ENCODE peak calls at places on chromosomes 4 and X, in eight cellular contexts. A is upper lobe of left lung, P is suprapubic skin, K is H1, Z is GM12878, Y is stomach, O is HepG2, Q is transverse colon. D is an unnamed sample.

GRCh38 chr4:79016878-79017277 is 77.6 kb upstream of the PAQR3 start:
- DNase-seq in A (no peak), P (no peak), K (no peak), Z (no peak), Y (no peak), O (no peak), Q (no peak), D (no peak)

GRCh38 chr4:178937130-178937529 is 1494.9 kb upstream of the AGA start:
- DNase-seq in A (no peak), P (no peak), K (no peak), Z (no peak), Y (no peak), O (no peak), Q (no peak), D (no peak)

GRCh38 chr4:5365071-5366008 is 314.1 kb downstream of the STK32B start:
- DNase-seq in A (no peak), P (peak), K (peak), Z (peak), Y (peak), O (peak), Q (peak), D (no peak)

GRCh38 chr4:106329027-106329618 is 12.8 kb downstream of the AIMP1 start:
- DNase-seq in A (no peak), P (no peak), K (no peak), Z (no peak), Y (no peak), O (peak), Q (no peak), D (no peak)

GRCh38 chrX:116499780-116500179 is 37.0 kb upstream of the CT83 start:
- DNase-seq in A (peak), P (no peak), K (no peak), Z (no peak), Y (no peak), O (no peak), Q (no peak), D (no peak)

GRCh38 chrX:104852241-104852640 is 286.2 kb downstream of the IL1RAPL2 start:
- DNase-seq in A (no peak), P (no peak), K (no peak), Z (no peak), Y (no peak), O (no peak), Q (no peak), D (no peak)

GRCh38 chr4:122007016-122007415 is 55.2 kb upstream of the TRPC3 start:
- DNase-seq in A (no peak), P (no peak), K (no peak), Z (no peak), Y (no peak), O (no peak), Q (no peak), D (no peak)

GRCh38 chrX:9530848-9531274 is 66.0 kb downstream of the TBL1X start:
- DNase-seq in A (peak), P (no peak), K (peak), Z (no peak), Y (peak), O (peak), Q (peak), D (peak)

GRCh38 chr4:102036016-102036415 is 245.5 kb downstream of the BANK1 start:
- DNase-seq in A (no peak), P (no peak), K (no peak), Z (no peak), Y (no peak), O (no peak), Q (no peak), D (no peak)

GRCh38 chrX:20265221-20265725 is 1.4 kb downstream of the RPS6KA3 start:
- DNase-seq in A (peak), P (peak), K (no peak), Z (no peak), Y (peak), O (peak), Q (peak), D (peak)

GRCh38 chrX:41828821-41829220 is 94.5 kb downstream of the CASK start:
- DNase-seq in A (no peak), P (no peak), K (no peak), Z (no peak), Y (no peak), O (no peak), Q (no peak), D (no peak)

GRCh38 chr4:48228887-48229462 is 40.7 kb downstream of the TEC start:
- DNase-seq in A (no peak), P (no peak), K (no peak), Z (no peak), Y (no peak), O (no peak), Q (no peak), D (no peak)

GRCh38 chr4:23815351-23815750 is 74.5 kb downstream of the PPARGC1A start:
- DNase-seq in A (no peak), P (no peak), K (no peak), Z (no peak), Y (no peak), O (no peak), Q (no peak), D (no peak)

GRCh38 chrX:106912864-106913263 is 7.3 kb upstream of the CLDN2 start:
- DNase-seq in A (no peak), P (no peak), K (no peak), Z (no peak), Y (no peak), O (no peak), Q (no peak), D (no peak)

GRCh38 chr4:82431026-82431745 is 796 bp downstream of the ENOPH1 start:
- DNase-seq in A (peak), P (peak), K (no peak), Z (no peak), Y (peak), O (no peak), Q (peak), D (no peak)

GRCh38 chrX:96182366-96182765 is 502.3 kb upstream of the DIAPH2 start:
- DNase-seq in A (no peak), P (no peak), K (no peak), Z (no peak), Y (no peak), O (peak), Q (peak), D (no peak)

GRCh38 chrX:71291381-71291780 is 7.9 kb downstream of the NONO start:
- DNase-seq in A (no peak), P (no peak), K (no peak), Z (no peak), Y (no peak), O (no peak), Q (no peak), D (no peak)

GRCh38 chr4:183468210-183469095 is 24.0 kb downstream of the CDKN2AIP start:
- DNase-seq in A (no peak), P (no peak), K (no peak), Z (no peak), Y (no peak), O (peak), Q (no peak), D (no peak)

GRCh38 chr4:85265234-85265633 is 209.7 kb upstream of the ARHGAP24 start:
- DNase-seq in A (no peak), P (no peak), K (no peak), Z (no peak), Y (no peak), O (no peak), Q (no peak), D (no peak)

GRCh38 chr4:14023036-14023435 is 395.5 kb upstream of the BOD1L1 start:
- DNase-seq in A (no peak), P (no peak), K (no peak), Z (no peak), Y (no peak), O (no peak), Q (no peak), D (no peak)

GRCh38 chr4:44210750-44211149 is 237.9 kb downstream of the KCTD8 start:
- DNase-seq in A (no peak), P (no peak), K (no peak), Z (no peak), Y (no peak), O (no peak), Q (no peak), D (no peak)

GRCh38 chr4:88136249-88136648 is 22.2 kb downstream of the ABCG2 start:
- DNase-seq in A (no peak), P (no peak), K (no peak), Z (no peak), Y (no peak), O (no peak), Q (no peak), D (no peak)

GRCh38 chrX:129472116-129472515 is 51.2 kb downstream of the SMARCA1 start:
- DNase-seq in A (no peak), P (no peak), K (no peak), Z (no peak), Y (no peak), O (no peak), Q (no peak), D (no peak)

GRCh38 chrX:86579777-86580176 is 431.5 kb downstream of the DACH2 start:
- DNase-seq in A (no peak), P (no peak), K (no peak), Z (no peak), Y (no peak), O (no peak), Q (no peak), D (no peak)

GRCh38 chr4:117455088-117455487 is 369.7 kb upstream of the TRAM1L1 start:
- DNase-seq in A (no peak), P (no peak), K (no peak), Z (no peak), Y (no peak), O (no peak), Q (no peak), D (no peak)

GRCh38 chr4:125316391-125316780 is 1.6 kb downstream of the FAT4 start:
- DNase-seq in A (peak), P (peak), K (no peak), Z (no peak), Y (peak), O (no peak), Q (peak), D (no peak)

GRCh38 chr4:125313497-125313896 is 1.3 kb upstream of the FAT4 start:
- DNase-seq in A (peak), P (no peak), K (no peak), Z (no peak), Y (no peak), O (peak), Q (no peak), D (peak)

GRCh38 chr4:125315571-125316390 is 1.0 kb downstream of the FAT4 start:
- DNase-seq in A (peak), P (peak), K (no peak), Z (no peak), Y (peak), O (peak), Q (peak), D (peak)

GRCh38 chr4:125313989-125314602 is 659 bp upstream of the FAT4 start:
- DNase-seq in A (no peak), P (no peak), K (no peak), Z (no peak), Y (no peak), O (peak), Q (no peak), D (no peak)

DNA sequence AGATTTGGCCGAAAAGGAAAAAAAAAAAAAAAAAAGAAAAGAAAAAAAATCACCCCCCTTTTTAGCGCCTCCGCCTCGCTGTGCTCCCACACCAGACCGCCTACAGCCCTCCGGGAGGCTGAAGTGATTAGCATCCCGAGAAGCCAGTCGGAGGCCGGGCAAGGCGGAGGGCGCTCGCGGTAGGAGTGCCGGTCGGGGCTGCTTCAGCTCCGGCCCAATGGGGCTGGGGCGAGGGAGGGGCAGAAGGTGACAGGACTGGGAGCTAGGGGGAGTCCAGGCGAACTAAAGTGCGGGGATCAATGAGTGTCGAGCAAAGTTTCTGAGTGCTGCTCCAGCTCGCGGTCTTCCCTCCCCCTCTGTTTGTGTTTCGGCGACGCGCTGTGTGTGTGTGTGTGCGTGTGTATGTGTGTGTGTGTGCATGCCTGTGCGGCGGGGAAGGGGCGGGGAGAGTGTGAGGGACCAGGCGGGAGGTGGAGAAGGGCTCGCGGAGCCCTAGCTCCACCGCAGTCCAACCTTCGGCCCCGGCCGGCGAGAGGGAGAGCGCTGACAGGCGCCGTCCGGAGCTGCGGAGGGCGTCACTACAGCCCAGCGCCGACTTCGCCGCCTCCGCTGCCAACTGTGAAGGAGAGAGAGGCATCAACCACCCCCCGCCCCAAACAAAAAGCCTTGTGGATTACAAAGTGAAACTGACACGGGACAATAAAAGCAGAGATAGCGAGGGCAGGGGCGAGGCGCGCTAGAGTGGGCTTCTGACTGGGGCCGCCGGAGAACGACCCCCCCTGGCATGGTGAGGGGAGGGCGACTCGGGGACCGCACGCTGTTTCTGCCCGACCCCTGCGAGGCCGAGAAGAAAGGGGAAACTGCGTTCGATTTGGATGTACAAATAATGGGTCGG is at the start of gene FAT4:
- DNase-seq in A (peak), P (peak), K (peak), Z (no peak), Y (peak), O (peak), Q (peak), D (peak)
- TF ChIP-seq POLR2A in A (peak), P (peak), K (no peak), Z (no peak), Y (no peak), O (no peak), Q (peak), D (peak)

GRCh38 chr4:111296466-111296865 is 673.6 kb upstream of the PITX2 start:
- DNase-seq in A (no peak), P (no peak), K (no peak), Z (no peak), Y (no peak), O (no peak), Q (no peak), D (no peak)
- TF ChIP-seq EP300 in A (no peak), P (no peak), K (no peak), Z (no peak), Y (no peak), O (no peak), Q (no peak), D (no peak)

DNA sequence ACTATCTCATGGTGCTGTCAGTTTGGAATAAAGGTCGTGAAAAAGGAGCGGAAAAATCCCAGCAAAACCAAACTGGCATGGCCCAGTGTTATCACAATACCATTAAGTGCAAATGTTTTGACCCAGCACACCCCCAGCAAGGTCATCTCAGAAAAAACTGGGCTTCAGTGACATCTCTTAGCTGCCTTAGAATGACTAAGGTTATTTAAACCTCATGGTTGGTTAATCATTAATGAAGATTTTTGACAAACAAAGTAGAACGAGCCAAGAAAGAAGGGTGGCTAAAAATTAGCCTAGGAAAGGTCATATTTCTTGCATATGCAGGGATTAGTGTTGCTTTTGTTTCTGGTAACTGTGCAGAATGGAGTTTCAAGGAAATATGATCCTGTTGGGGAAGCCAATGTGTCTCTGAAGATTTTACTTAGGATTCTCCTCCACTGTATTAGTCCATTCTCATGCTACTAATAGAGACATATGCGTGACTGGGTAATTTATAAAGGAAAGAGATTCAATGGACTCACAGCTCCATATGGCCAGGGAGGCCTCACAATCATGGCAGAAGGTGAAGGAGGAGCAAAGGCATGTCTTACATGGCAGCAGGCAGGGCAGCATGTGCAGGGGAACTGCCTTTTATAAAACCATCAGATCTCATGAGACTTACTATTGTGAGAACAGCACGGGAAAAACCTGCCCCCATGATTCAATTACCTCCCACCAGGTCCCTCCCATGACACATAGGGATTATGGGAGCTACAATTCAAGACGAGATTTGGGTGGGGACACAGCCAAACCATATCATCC is 83.5 kb downstream of the CHRNA9 start:
- DNase-seq in A (no peak), P (no peak), K (no peak), Z (no peak), Y (no peak), O (peak), Q (no peak), D (no peak)
- TF ChIP-seq POLR2AphosphoS5 in A (no peak), P (no peak), K (no peak), Z (no peak), Y (no peak), O (peak), Q (no peak), D (no peak)

GRCh38 chr4:164251257-164251656 is 502.7 kb upstream of the SMIM31 start:
- DNase-seq in A (no peak), P (no peak), K (no peak), Z (no peak), Y (no peak), O (no peak), Q (no peak), D (no peak)
- TF ChIP-seq POLR2A in A (no peak), P (no peak), K (no peak), Z (no peak), Y (no peak), O (no peak), Q (no peak), D (no peak)

GRCh38 chr4:33104190-33104773 is 2384.1 kb downstream of the PCDH7 start:
- DNase-seq in A (no peak), P (no peak), K (no peak), Z (peak), Y (no peak), O (no peak), Q (no peak), D (no peak)
- TF ChIP-seq EP300 in A (no peak), P (no peak), K (no peak), Z (no peak), Y (no peak), O (no peak), Q (no peak), D (no peak)

GRCh38 chr4:91147067-91147466 is 1019.9 kb downstream of the CCSER1 start:
- DNase-seq in A (no peak), P (no peak), K (no peak), Z (no peak), Y (no peak), O (no peak), Q (no peak), D (peak)
- TF ChIP-seq POLR2AphosphoS5 in A (no peak), P (no peak), K (no peak), Z (no peak), Y (no peak), O (no peak), Q (no peak), D (no peak)

D was measured in sigmoid colon.